ENCODE peak calls at places on chromosomes 4 and X, in four cellular contexts. F, W, H and Y are unnamed samples.

GRCh38 chr4:2914220-2915126 is 48.7 kb downstream of the NOP14 start:
- DNase-seq in F (no peak), W (no peak), H (no peak), Y (no peak)

GRCh38 chr4:138535316-138535715 is 293.2 kb upstream of the SLC7A11 start:
- DNase-seq in F (no peak), W (no peak), H (no peak), Y (no peak)

GRCh38 chr4:94408549-94409374 is 43.0 kb upstream of the PDLIM5 start:
- DNase-seq in F (no peak), W (peak; percentile 74), H (peak; percentile 59), Y (peak; percentile 36)

GRCh38 chr4:92091335-92091734 is 212.4 kb upstream of the GRID2 start:
- DNase-seq in F (peak; percentile 41), W (peak; percentile 12), H (peak; percentile 7), Y (peak; percentile 21)

GRCh38 chr4:41323706-41324105 is 67.0 kb downstream of the UCHL1 start:
- DNase-seq in F (no peak), W (no peak), H (no peak), Y (no peak)

GRCh38 chr4:186726440-186727148 is 2.9 kb upstream of the FAT1 start:
- DNase-seq in F (no peak), W (peak; percentile 76), H (peak; percentile 79), Y (peak; percentile 92)

GRCh38 chrX:49172280-49172780 is 632 bp downstream of the PLP2 start:
- DNase-seq in F (peak; percentile 90), W (peak; percentile 62), H (peak; percentile 80), Y (peak; percentile 80)

GRCh38 chr4:157706134-157706533 is 466.7 kb downstream of the GASK1B start:
- DNase-seq in F (no peak), W (no peak), H (no peak), Y (no peak)

GRCh38 chr4:161222889-161223288 is 940.9 kb downstream of the FSTL5 start:
- DNase-seq in F (no peak), W (no peak), H (no peak), Y (no peak)

GRCh38 chr4:94455081-94455480 is 3.3 kb downstream of the PDLIM5 start:
- DNase-seq in F (no peak), W (peak; percentile 89), H (peak; percentile 53), Y (no peak)

GRCh38 chr4:8005814-8006215 is 66.2 kb upstream of the AFAP1 start:
- DNase-seq in F (no peak), W (no peak), H (no peak), Y (no peak)

GRCh38 chr4:4625488-4625887 is 83.6 kb upstream of the STX18 start:
- DNase-seq in F (no peak), W (peak; percentile 7), H (peak; percentile 5), Y (peak; percentile 12)

GRCh38 chrX:19017271-19017670 is 33.4 kb upstream of the PHKA2 start:
- DNase-seq in F (peak; percentile 5), W (peak; percentile 22), H (peak; percentile 15), Y (peak; percentile 18)

GRCh38 chr4:100816646-100817045 is 298.8 kb upstream of the EMCN start:
- DNase-seq in F (no peak), W (no peak), H (no peak), Y (no peak)

GRCh38 chr4:7198440-7199128 is 6.2 kb downstream of the SORCS2 start:
- DNase-seq in F (peak; percentile 23), W (no peak), H (no peak), Y (no peak)

GRCh38 chrX:13664026-13664425 is 11.1 kb downstream of the TCEANC start:
- DNase-seq in F (no peak), W (no peak), H (no peak), Y (no peak)

GRCh38 chrX:101397779-101398178 is 7.0 kb downstream of the RPL36A start:
- DNase-seq in F (no peak), W (no peak), H (no peak), Y (no peak)

GRCh38 chr4:97646997-97647396 is 496.3 kb downstream of the STPG2 start:
- DNase-seq in F (no peak), W (peak; percentile 25), H (peak; percentile 0), Y (peak; percentile 6)

GRCh38 chr4:143302526-143302925 is 34.1 kb upstream of the GAB1 start:
- DNase-seq in F (no peak), W (peak; percentile 42), H (no peak), Y (no peak)

GRCh38 chrX:52424658-52425057 is 55.8 kb downstream of the XAGE2 start:
- DNase-seq in F (no peak), W (peak; percentile 67), H (peak; percentile 79), Y (peak; percentile 64)